ENCODE peak calls at places on chromosomes 1 and 21, in ten cellular contexts. M, A, C, W, R, H, K, B, P and L are unnamed samples.
A peak's percentile ranks its signal among the peaks of the same experiment; 100 is the strongest.

GRCh38 chr1:20589331-20590312 is 725 bp downstream of the CDA start:
- DNase-seq in H (peak; percentile 37), R (no peak), B (peak; percentile 45), M (no peak), W (no peak), P (peak; percentile 66), A (peak; percentile 32), K (no peak), C (no peak), L (no peak)

GRCh38 chr1:173042806-173043205 is 7.9 kb downstream of the TNFSF18 start:
- DNase-seq in A (no peak), P (no peak), W (no peak), M (no peak), H (peak; percentile 49), C (no peak), B (no peak), R (no peak), K (peak; percentile 55), L (no peak)

GRCh38 chr1:156964431-156964830 is 44.0 kb downstream of the LRRC71 start:
- DNase-seq in R (no peak), M (no peak), W (no peak), P (peak; percentile 17), H (no peak), A (no peak), B (no peak), C (no peak), K (no peak), L (no peak)

GRCh38 chr21:44892536-44893277 is 19.2 kb upstream of the PTTG1IP start:
- DNase-seq in P (peak; percentile 44), C (peak; percentile 71), R (no peak), K (no peak), W (no peak), A (peak; percentile 69), B (peak; percentile 57), H (peak; percentile 61), M (peak; percentile 47), L (no peak)

GRCh38 chr1:15684042-15684461 is at the start of gene PLEKHM2:
- DNase-seq in R (no peak), P (peak; percentile 53), A (no peak), C (peak; percentile 30), B (peak; percentile 24), M (peak; percentile 35), H (peak; percentile 45), K (no peak), W (no peak), L (no peak)

GRCh38 chr1:7199077-7199779 is 414.0 kb downstream of the CAMTA1 start:
- DNase-seq in B (no peak), A (no peak), C (no peak), K (no peak), M (no peak), W (no peak), H (no peak), R (no peak), P (no peak), L (no peak)

GRCh38 chr1:7491089-7491817 is 279.8 kb upstream of the VAMP3 start:
- DNase-seq in R (no peak), C (no peak), K (peak; percentile 65), A (peak; percentile 39), M (peak; percentile 81), H (peak; percentile 52), W (peak; percentile 51), B (no peak), P (peak; percentile 81), L (peak; percentile 56)

GRCh38 chr1:64133036-64133435 is 70.4 kb upstream of the UBE2U start:
- DNase-seq in R (peak; percentile 94), A (no peak), B (no peak), M (no peak), H (peak; percentile 89), W (peak; percentile 72), C (no peak), K (peak; percentile 90), P (peak; percentile 95), L (peak; percentile 91)

GRCh38 chr1:101382135-101382534 is 145.3 kb downstream of the S1PR1 start:
- DNase-seq in R (no peak), P (no peak), M (no peak), C (no peak), W (no peak), K (no peak), B (no peak), H (no peak), A (no peak), L (no peak)

GRCh38 chr1:167066333-167067122 is 23.6 kb downstream of the GPA33 start:
- DNase-seq in A (peak; percentile 86), C (peak; percentile 89), P (peak; percentile 21), M (peak; percentile 66), W (peak; percentile 2), R (no peak), B (peak; percentile 76), H (peak; percentile 56), K (peak; percentile 24), L (no peak)

GRCh38 chr1:150979007-150979722 is 2.9 kb upstream of the ANXA9 start:
- DNase-seq in A (peak; percentile 92), M (peak; percentile 92), C (peak; percentile 90), H (peak; percentile 87), P (peak; percentile 86), R (peak; percentile 59), B (peak; percentile 84), K (peak; percentile 78), W (peak; percentile 72), L (no peak)

GRCh38 chr1:6260433-6260934 is 414 bp downstream of the GPR153 start:
- DNase-seq in A (no peak), M (no peak), K (no peak), W (no peak), C (peak; percentile 47), P (no peak), H (no peak), R (no peak), B (no peak), L (no peak)

GRCh38 chr1:94324168-94324544 is 86.8 kb upstream of the ARHGAP29 start:
- DNase-seq in K (peak; percentile 68), R (no peak), B (no peak), A (no peak), H (peak; percentile 46), P (peak; percentile 74), M (no peak), C (no peak), W (no peak), L (no peak)

GRCh38 chr1:165580931-165581871 is 37.4 kb downstream of the LRRC52 start:
- DNase-seq in R (no peak), B (no peak), A (no peak), K (peak; percentile 88), M (no peak), P (peak; percentile 69), H (peak; percentile 85), C (no peak), W (no peak), L (peak; percentile 74)

GRCh38 chr1:27609210-27609555 is 5.2 kb upstream of the AHDC1 start:
- DNase-seq in K (no peak), W (no peak), C (no peak), M (no peak), H (no peak), R (no peak), B (no peak), P (no peak), A (no peak), L (no peak)

GRCh38 chr1:242651817-242652216 is 127.3 kb upstream of the PLD5 start:
- DNase-seq in B (no peak), R (no peak), P (no peak), H (no peak), A (no peak), W (no peak), M (no peak), K (no peak), C (peak; percentile 42), L (no peak)
- TF ChIP-seq CTCF in B (no peak), R (no peak), P (no peak), H (peak; percentile 15), A (no peak), W (no peak), M (no peak), K (no peak), C (no peak), L (peak; percentile 30)

DNA sequence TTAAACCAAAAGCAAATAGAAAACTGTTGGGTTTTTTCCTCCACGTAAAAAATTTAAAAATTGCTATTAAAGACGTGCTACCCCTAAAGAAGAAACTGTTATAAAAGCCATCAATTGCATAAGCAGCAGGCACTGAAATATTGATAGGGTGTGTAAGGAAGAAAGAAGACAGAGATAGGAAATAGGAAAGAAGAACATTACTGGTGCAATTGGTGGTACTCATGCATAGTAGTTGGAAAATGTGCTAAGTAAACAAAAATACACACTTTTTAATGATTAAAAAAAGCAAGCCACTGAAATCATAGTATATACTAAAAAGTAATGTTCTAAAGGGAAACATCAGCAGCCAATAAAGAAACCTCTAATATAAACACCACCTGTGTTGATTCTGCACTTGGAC is 52.8 kb upstream of the ANGPTL3 start:
- DNase-seq in W (no peak), M (no peak), R (no peak), P (no peak), H (no peak), C (no peak), K (no peak), A (no peak), B (no peak), L (no peak)
- TF ChIP-seq CTCF in W (no peak), M (no peak), R (no peak), P (no peak), H (no peak), C (no peak), K (no peak), A (no peak), B (no peak), L (no peak)

GRCh38 chr1:22110016-22110415 is 32.9 kb downstream of the WNT4 start:
- DNase-seq in P (no peak), K (no peak), W (no peak), H (no peak), R (no peak), A (no peak), M (no peak), B (no peak), C (no peak), L (no peak)
- TF ChIP-seq CTCF in P (no peak), K (no peak), W (no peak), H (no peak), R (no peak), A (no peak), M (no peak), B (no peak), C (no peak), L (no peak)

GRCh38 chr1:236128646-236129178 is 13.6 kb upstream of the GPR137B start:
- DNase-seq in R (no peak), M (peak; percentile 17), W (no peak), B (no peak), P (no peak), H (peak; percentile 54), A (no peak), C (no peak), K (peak; percentile 19), L (no peak)

GRCh38 chr1:236122176-236122575 is 20.2 kb upstream of the GPR137B start:
- DNase-seq in C (no peak), A (no peak), K (no peak), P (no peak), H (no peak), B (no peak), M (no peak), W (no peak), R (no peak), L (no peak)

GRCh38 chr1:236123563-236123962 is 18.8 kb upstream of the GPR137B start:
- DNase-seq in H (no peak), K (no peak), W (no peak), A (no peak), C (no peak), M (no peak), R (no peak), P (no peak), B (no peak), L (no peak)

GRCh38 chr1:236127045-236127444 is 15.3 kb upstream of the GPR137B start:
- DNase-seq in K (no peak), H (no peak), B (no peak), M (no peak), C (no peak), R (no peak), W (no peak), A (no peak), P (no peak), L (no peak)

GRCh38 chr1:236124965-236125364 is 17.4 kb upstream of the GPR137B start:
- DNase-seq in B (no peak), W (no peak), H (no peak), P (no peak), C (no peak), R (no peak), A (no peak), K (no peak), M (no peak), L (no peak)
- TF ChIP-seq CTCF in B (no peak), W (no peak), H (no peak), P (no peak), C (no peak), R (peak; percentile 15), A (no peak), K (no peak), M (no peak), L (peak; percentile 16)